ENCODE peak calls at places on chromosomes 12 and 14, in nine cellular contexts. X is GM23338, M is GM04504, H is LHCN-M2, O is esophagus squamous epithelium, U is hepatic stellate cell, Y is nephron progenitor cell, D is SW 1271, I is iPS-NIHi11. J is an unnamed sample.

GRCh38 chr12:120996133-120996746 is 17.9 kb downstream of the HNF1A start:
- DNase-seq in X (no peak), M (no peak), H (no peak), O (no peak), U (no peak), Y (no peak), D (no peak), I (no peak), J (no peak)

GRCh38 chr12:76820888-76821482 is 57.1 kb downstream of the ZDHHC17 start:
- DNase-seq in X (peak), M (peak), H (peak), O (no peak), U (peak), Y (peak), D (peak), I (peak), J (peak)

GRCh38 chr14:60594077-60594476 is 55.2 kb downstream of the SIX1 start:
- DNase-seq in X (no peak), M (no peak), H (no peak), O (no peak), U (no peak), Y (no peak), D (no peak), I (no peak), J (no peak)

GRCh38 chr14:94548999-94549985 is 11.9 kb upstream of the SERPINA4 start:
- DNase-seq in X (peak), M (peak), H (peak), O (no peak), U (peak), Y (peak), D (peak), I (peak), J (peak)

GRCh38 chr12:11947218-11947617 is 123.5 kb upstream of the BCL2L14 start:
- DNase-seq in X (no peak), M (no peak), H (no peak), O (no peak), U (no peak), Y (no peak), D (no peak), I (no peak), J (no peak)

GRCh38 chr12:76256904-76257303 is 91.3 kb downstream of the BBS10 start:
- DNase-seq in X (no peak), M (no peak), H (no peak), O (no peak), U (no peak), Y (no peak), D (no peak), I (no peak), J (no peak)

GRCh38 chr12:130675791-130676190 is 40.3 kb downstream of the RIMBP2 start:
- DNase-seq in X (no peak), M (no peak), H (no peak), O (no peak), U (no peak), Y (no peak), D (no peak), I (no peak), J (no peak)

GRCh38 chr12:74476234-74476633 is 61.4 kb upstream of the ATXN7L3B start:
- DNase-seq in X (no peak), M (no peak), H (no peak), O (no peak), U (no peak), Y (no peak), D (no peak), I (no peak), J (no peak)

GRCh38 chr14:77098470-77099353 is 654 bp downstream of the CIPC start:
- DNase-seq in X (peak), M (no peak), H (no peak), O (peak), U (no peak), Y (no peak), D (no peak), I (peak), J (peak)

GRCh38 chr12:15774819-15775218 is 14.4 kb downstream of the EPS8 start:
- DNase-seq in X (no peak), M (no peak), H (no peak), O (no peak), U (no peak), Y (no peak), D (no peak), I (no peak), J (peak)

GRCh38 chr14:94058128-94058673 is 22.8 kb downstream of the DDX24 start:
- DNase-seq in X (no peak), M (no peak), H (no peak), O (no peak), U (no peak), Y (no peak), D (no peak), I (no peak), J (no peak)

GRCh38 chr12:116692605-116693004 is 45.3 kb downstream of the SPRING1 start:
- DNase-seq in X (no peak), M (no peak), H (no peak), O (no peak), U (no peak), Y (no peak), D (no peak), I (no peak), J (no peak)

GRCh38 chr14:100155881-100156645 is 3.4 kb downstream of the DEGS2 start:
- DNase-seq in X (no peak), M (no peak), H (no peak), O (no peak), U (no peak), Y (peak), D (no peak), I (no peak), J (no peak)

GRCh38 chr12:32273712-32274111 is 125.6 kb upstream of the FGD4 start:
- DNase-seq in X (peak), M (no peak), H (no peak), O (no peak), U (no peak), Y (peak), D (no peak), I (no peak), J (no peak)

GRCh38 chr12:102281231-102281630 is 83.6 kb upstream of the PMCH start:
- DNase-seq in X (no peak), M (no peak), H (no peak), O (no peak), U (no peak), Y (no peak), D (no peak), I (no peak), J (no peak)

GRCh38 chr14:28088125-28088524 is 678.5 kb upstream of the FOXG1 start:
- DNase-seq in X (no peak), M (no peak), H (no peak), O (no peak), U (no peak), Y (no peak), D (no peak), I (no peak), J (no peak)

GRCh38 chr14:67453575-67454300 is 34.8 kb downstream of the TMEM229B start:
- DNase-seq in X (no peak), M (no peak), H (no peak), O (no peak), U (no peak), Y (no peak), D (no peak), I (no peak), J (no peak)

GRCh38 chr14:22432348-22432976 is 156.6 kb downstream of the DAD1 start:
- DNase-seq in X (peak), M (peak), H (peak), O (no peak), U (peak), Y (no peak), D (peak), I (peak), J (peak)

GRCh38 chr12:89669197-89669596 is 39.4 kb downstream of the ATP2B1 start:
- DNase-seq in X (no peak), M (no peak), H (no peak), O (no peak), U (no peak), Y (no peak), D (no peak), I (no peak), J (no peak)

GRCh38 chr12:41965996-41966395 is 178.7 kb downstream of the GXYLT1 start:
- DNase-seq in X (no peak), M (no peak), H (no peak), O (no peak), U (no peak), Y (no peak), D (no peak), I (no peak), J (no peak)

J was measured in HCEC 1CT.